ENCODE peak calls at places on chromosomes 4 and X, in six cellular contexts. E, B, D, W, K and U are unnamed samples.

GRCh38 chr4:77187231-77187630 is 30.2 kb downstream of the CCNG2 start:
- DNase-seq in E (no peak), D (no peak), B (no peak), K (no peak), W (no peak), U (no peak)

GRCh38 chr4:78684196-78685079 is 91.7 kb upstream of the BMP2K start:
- DNase-seq in D (no peak), K (no peak), E (no peak), B (no peak), W (no peak), U (no peak)

GRCh38 chr4:47032405-47033106 is 1.2 kb downstream of the GABRB1 start:
- DNase-seq in W (peak; percentile 48), K (no peak), D (peak; percentile 59), E (no peak), B (peak; percentile 32), U (no peak)

GRCh38 chr4:182569561-182569960 is 326.4 kb downstream of the TENM3 start:
- DNase-seq in E (no peak), K (no peak), W (no peak), B (no peak), D (no peak), U (no peak)

GRCh38 chr4:147596377-147596776 is 20.8 kb upstream of the TMEM184C start:
- DNase-seq in W (no peak), E (no peak), B (no peak), D (no peak), K (peak; percentile 7), U (no peak)

GRCh38 chr4:89064848-89065247 is 7.9 kb upstream of the FAM13A start:
- DNase-seq in B (no peak), W (no peak), E (no peak), K (no peak), D (no peak), U (no peak)

GRCh38 chr4:8457646-8458045 is 17.1 kb downstream of the TRMT44 start:
- DNase-seq in D (no peak), E (no peak), B (no peak), K (no peak), W (no peak), U (no peak)

GRCh38 chrX:46582964-46583363 is 9.4 kb downstream of the CHST7 start:
- DNase-seq in K (no peak), E (no peak), D (no peak), B (no peak), W (no peak), U (peak; percentile 4)

GRCh38 chr4:80309301-80310004 is 26.1 kb upstream of the CFAP299 start:
- DNase-seq in B (no peak), E (no peak), W (no peak), D (no peak), K (no peak), U (no peak)

GRCh38 chrX:20217279-20217678 is 49.4 kb downstream of the RPS6KA3 start:
- DNase-seq in E (no peak), B (no peak), W (no peak), K (peak; percentile 16), D (no peak), U (no peak)

GRCh38 chr4:74367656-74368055 is 2.7 kb downstream of the EREG start:
- DNase-seq in K (no peak), B (no peak), W (no peak), E (no peak), D (no peak), U (no peak)

GRCh38 chr4:74366367-74366891 is 1.5 kb downstream of the EREG start:
- DNase-seq in K (no peak), E (no peak), B (no peak), W (no peak), D (no peak), U (no peak)

GRCh38 chr4:74365761-74366160 is 816 bp downstream of the EREG start:
- DNase-seq in E (no peak), W (peak; percentile 45), D (no peak), K (no peak), B (peak; percentile 57), U (peak; percentile 20)

GRCh38 chr4:74362347-74362746 is 2.6 kb upstream of the EREG start:
- DNase-seq in W (no peak), B (no peak), D (no peak), K (no peak), E (no peak), U (no peak)

DNA sequence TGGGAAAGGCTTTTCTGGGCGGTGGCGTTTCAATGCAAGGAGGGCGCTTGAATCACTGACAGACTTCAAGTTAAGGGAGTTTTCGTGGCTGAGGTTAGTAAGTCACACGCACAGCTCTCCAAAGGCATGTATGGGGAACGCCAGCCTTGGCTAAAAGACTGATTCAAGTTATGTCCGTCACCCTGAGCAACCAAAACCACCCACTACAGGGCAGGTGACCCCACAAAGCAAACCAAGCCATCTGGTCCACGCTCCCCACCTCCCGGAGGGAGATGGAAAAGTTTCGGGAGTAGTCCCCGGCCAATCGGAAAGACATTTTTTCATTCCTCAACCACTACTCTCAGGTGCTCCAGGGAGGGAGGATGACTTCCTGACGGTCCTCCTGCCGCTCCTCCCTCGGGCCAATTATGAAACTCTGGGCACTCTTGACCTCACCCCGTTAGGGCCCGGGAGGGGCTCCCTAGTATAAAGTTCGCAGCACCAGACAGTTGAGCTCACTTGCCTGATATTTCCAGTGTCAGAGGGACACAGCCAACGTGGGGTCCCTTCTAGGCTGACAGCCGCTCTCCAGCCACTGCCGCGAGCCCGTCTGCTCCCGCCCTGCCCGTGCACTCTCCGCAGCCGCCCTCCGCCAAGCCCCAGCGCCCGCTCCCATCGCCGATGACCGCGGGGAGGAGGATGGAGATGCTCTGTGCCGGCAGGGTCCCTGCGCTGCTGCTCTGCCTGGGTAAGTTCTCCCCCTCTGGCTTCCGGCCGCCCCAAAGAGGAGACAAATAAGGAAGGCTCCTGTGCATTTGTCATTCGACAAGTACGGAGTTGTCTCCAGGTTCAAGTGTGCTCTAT is at the start of gene EREG:
- DNase-seq in D (peak; percentile 50), B (peak; percentile 30), W (no peak), K (peak; percentile 74), E (peak; percentile 26), U (no peak)
- TF ChIP-seq POLR2AphosphoS5 in D (no peak), B (no peak), W (no peak), K (peak; percentile 98), E (peak; percentile 46), U (no peak)

GRCh38 chrX:23660766-23661132 is 6.5 kb upstream of the PRDX4 start:
- DNase-seq in W (no peak), K (no peak), E (no peak), D (no peak), B (no peak), U (no peak)

GRCh38 chrX:23661671-23662070 is 5.6 kb upstream of the PRDX4 start:
- DNase-seq in W (no peak), D (no peak), E (no peak), B (no peak), K (no peak), U (no peak)

GRCh38 chrX:23662187-23662586 is 5.1 kb upstream of the PRDX4 start:
- DNase-seq in K (no peak), D (no peak), B (no peak), E (no peak), W (no peak), U (no peak)

GRCh38 chrX:23666282-23666681 is 1.0 kb upstream of the PRDX4 start:
- DNase-seq in E (no peak), D (no peak), W (no peak), K (no peak), B (no peak), U (no peak)

DNA sequence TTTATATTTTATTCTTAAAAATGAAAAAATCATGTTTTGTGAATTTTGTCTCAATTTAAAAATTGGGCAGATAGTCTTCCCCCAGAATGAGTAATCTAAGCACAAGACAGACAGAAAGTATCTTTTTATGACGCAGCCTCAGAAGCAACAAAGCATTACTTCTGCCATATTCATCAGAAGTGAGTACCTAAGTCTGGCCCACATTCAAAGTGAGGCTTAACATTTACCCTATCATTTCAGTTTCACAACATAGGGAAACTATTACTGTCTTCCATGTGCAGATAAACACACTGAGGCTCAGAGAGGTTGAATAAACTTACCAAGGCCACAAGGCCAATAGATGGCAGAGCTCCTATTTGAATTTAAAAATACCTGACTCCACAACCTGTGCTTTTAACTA is 4.4 kb upstream of the PRDX4 start:
- DNase-seq in E (no peak), B (no peak), D (no peak), W (no peak), K (no peak), U (no peak)
- H3K4me1 ChIP-seq in E (peaks cover 9% of the 10 kb centered on the region), B (no peaks in the 10 kb centered on the region), D (peaks cover 2% of the 10 kb centered on the region), W (no peaks in the 10 kb centered on the region), K (peaks cover 2% of the 10 kb centered on the region), U (no peaks in the 10 kb centered on the region)

GRCh38 chr4:54065282-54066087 is 1.1 kb upstream of the CHIC2 start:
- DNase-seq in B (no peak), W (no peak), K (no peak), E (no peak), D (no peak), U (no peak)
- TF ChIP-seq POLR2AphosphoS5 in B (no peak), W (no peak), K (no peak), E (no peak), D (no peak), U (no peak)

DNA sequence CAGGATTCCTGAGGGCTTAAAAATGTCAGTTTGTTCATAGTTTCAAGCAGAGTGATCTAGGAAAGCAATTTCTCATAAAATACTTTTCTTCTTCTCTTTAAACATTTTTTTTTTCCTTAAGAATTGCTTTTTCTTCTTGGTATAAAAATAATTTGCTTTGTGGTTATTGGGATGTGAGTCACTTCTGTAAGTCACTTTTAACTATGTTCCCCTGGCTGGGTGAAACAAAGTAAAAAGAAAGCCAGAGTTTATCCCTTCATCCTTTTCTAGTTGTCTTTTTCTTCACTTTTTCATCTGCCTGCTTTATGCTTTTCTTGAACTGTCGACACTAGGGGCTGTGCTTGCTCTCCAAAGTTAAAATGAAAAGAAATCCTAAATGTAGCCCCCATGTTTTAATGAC is 33.5 kb downstream of the ARSJ start:
- DNase-seq in E (no peak), W (no peak), K (no peak), D (no peak), B (no peak), U (no peak)
- H3K4me1 ChIP-seq in E (no peaks in the 10 kb centered on the region), W (peaks cover 11% of the 10 kb centered on the region), K (no peaks in the 10 kb centered on the region), D (no peaks in the 10 kb centered on the region), B (no peaks in the 10 kb centered on the region), U (no peaks in the 10 kb centered on the region)

GRCh38 chrX:154097003-154097596 is 417 bp downstream of the MECP2 start:
- DNase-seq in D (no peak), B (peak; percentile 69), E (peak; percentile 91), W (peak; percentile 65), K (no peak), U (peak; percentile 62)

GRCh38 chrX:154094833-154095232 is 2.7 kb downstream of the MECP2 start:
- DNase-seq in B (no peak), E (no peak), D (no peak), W (no peak), K (no peak), U (no peak)

GRCh38 chrX:154098551-154098950 is 1.0 kb upstream of the MECP2 start:
- DNase-seq in K (no peak), W (no peak), E (no peak), D (no peak), B (no peak), U (no peak)

GRCh38 chrX:154096140-154097002 is 1.1 kb downstream of the MECP2 start:
- DNase-seq in E (peak; percentile 38), B (no peak), W (no peak), D (no peak), K (no peak), U (no peak)

GRCh38 chrX:154097597-154098541 is at the start of gene MECP2:
- DNase-seq in W (peak; percentile 92), E (peak; percentile 91), D (peak; percentile 68), K (peak; percentile 80), B (peak; percentile 94), U (peak; percentile 89)
- TF ChIP-seq POLR2AphosphoS5 in W (peak; percentile 58), E (no peak), D (no peak), K (peak; percentile 49), B (no peak), U (peak; percentile 70)